ENCODE peak calls at places on chromosomes 2 and 18, in nine cellular contexts. E, Y, S, B, G, D, L, C and N are unnamed samples.

GRCh38 chr2:160956243-160956802 is 203.9 kb upstream of the TANK start:
- DNase-seq in E (no peak), Y (no peak), S (no peak), B (peak), G (no peak), D (no peak), L (no peak), C (no peak), N (no peak)

GRCh38 chr2:11375025-11375688 is 30.7 kb upstream of the ROCK2 start:
- DNase-seq in E (no peak), Y (peak), S (no peak), B (no peak), G (no peak), D (no peak), L (no peak), C (peak), N (no peak)

GRCh38 chr2:158079672-158080071 is 22.0 kb upstream of the UPP2 start:
- DNase-seq in E (no peak), Y (no peak), S (peak), B (peak), G (no peak), D (peak), L (no peak), C (no peak), N (no peak)

GRCh38 chr18:36501100-36501499 is 203.6 kb downstream of the FHOD3 start:
- DNase-seq in E (no peak), Y (peak), S (no peak), B (no peak), G (no peak), D (no peak), L (no peak), C (no peak), N (no peak)

GRCh38 chr2:227939271-227940027 is 68.0 kb downstream of the DAW1 start:
- DNase-seq in E (peak), Y (peak), S (peak), B (peak), G (peak), D (peak), L (peak), C (peak), N (no peak)

GRCh38 chr2:238972146-238972445 is 124.2 kb downstream of the TWIST2 start:
- DNase-seq in E (no peak), Y (no peak), S (no peak), B (no peak), G (no peak), D (no peak), L (no peak), C (no peak), N (no peak)

GRCh38 chr2:43199492-43200481 is 26.6 kb downstream of the ZFP36L2 start:
- DNase-seq in E (no peak), Y (no peak), S (no peak), B (peak), G (no peak), D (no peak), L (peak), C (no peak), N (no peak)

GRCh38 chr2:102129956-102130650 is 12.4 kb upstream of the IL1R1 start:
- DNase-seq in E (no peak), Y (no peak), S (no peak), B (no peak), G (no peak), D (no peak), L (no peak), C (no peak), N (no peak)

GRCh38 chr2:1588051-1588993 is 156.0 kb downstream of the PXDN start:
- DNase-seq in E (no peak), Y (no peak), S (no peak), B (no peak), G (no peak), D (no peak), L (no peak), C (no peak), N (no peak)

GRCh38 chr2:190050001-190050400 is 12.5 kb downstream of the MSTN start:
- DNase-seq in E (no peak), Y (no peak), S (no peak), B (no peak), G (peak), D (peak), L (no peak), C (no peak), N (no peak)

GRCh38 chr2:101469863-101470262 is 5.0 kb downstream of the RFX8 start:
- DNase-seq in E (no peak), Y (no peak), S (no peak), B (no peak), G (no peak), D (no peak), L (no peak), C (no peak), N (no peak)

GRCh38 chr2:11787991-11788390 is 41.6 kb downstream of the LPIN1 start:
- DNase-seq in E (no peak), Y (no peak), S (no peak), B (no peak), G (no peak), D (no peak), L (no peak), C (no peak), N (no peak)

GRCh38 chr2:203462308-203462707 is 72.8 kb downstream of the RAPH1 start:
- DNase-seq in E (no peak), Y (no peak), S (no peak), B (no peak), G (no peak), D (no peak), L (no peak), C (no peak), N (no peak)

GRCh38 chr2:54456526-54457325 is 599 bp downstream of the SPTBN1 start:
- DNase-seq in E (no peak), Y (peak), S (peak), B (peak), G (peak), D (peak), L (peak), C (peak), N (no peak)

GRCh38 chr2:9141379-9141667 is 65.3 kb upstream of the ASAP2 start:
- DNase-seq in E (no peak), Y (no peak), S (no peak), B (no peak), G (no peak), D (no peak), L (no peak), C (no peak), N (no peak)

GRCh38 chr2:48496867-48497266 is 33.1 kb upstream of the STON1 start:
- DNase-seq in E (peak), Y (no peak), S (peak), B (no peak), G (peak), D (no peak), L (peak), C (no peak), N (no peak)

GRCh38 chr2:164015328-164016123 is 279.7 kb upstream of the FIGN start:
- DNase-seq in E (no peak), Y (no peak), S (no peak), B (no peak), G (no peak), D (no peak), L (no peak), C (no peak), N (no peak)

GRCh38 chr2:135169900-135170753 is 118.0 kb downstream of the RAB3GAP1 start:
- DNase-seq in E (no peak), Y (no peak), S (no peak), B (no peak), G (no peak), D (no peak), L (no peak), C (no peak), N (no peak)

GRCh38 chr2:155708052-155708451 is 624.5 kb downstream of the NR4A2 start:
- DNase-seq in E (no peak), Y (no peak), S (peak), B (no peak), G (no peak), D (peak), L (peak), C (no peak), N (no peak)

GRCh38 chr2:65383571-65384488 is 48.6 kb downstream of the SPRED2 start:
- DNase-seq in E (no peak), Y (no peak), S (no peak), B (no peak), G (peak), D (no peak), L (no peak), C (peak), N (no peak)

GRCh38 chr18:616380-616995 is 19.7 kb downstream of the CLUL1 start:
- DNase-seq in E (no peak), Y (peak), S (peak), B (peak), G (peak), D (peak), L (peak), C (peak), N (no peak)